ENCODE peak calls at places on chromosomes 16 and 17, in four cellular contexts. Y is heart right ventricle, Q is psoas muscle, X is upper lobe of right lung. L is an unnamed sample.
A peak's percentile ranks its signal among the peaks of the same experiment; 100 is the strongest.

GRCh38 chr17:34981538-34982241 is 1.4 kb downstream of the LIG3 start:
- DNase-seq in Q (no peak), X (no peak), Y (no peak), L (peak; percentile 5)

GRCh38 chr17:10614536-10615155 is 42.5 kb downstream of the MYH3 start:
- DNase-seq in Y (no peak), X (no peak), Q (peak; percentile 32), L (no peak)

GRCh38 chr16:3951861-3952332 is 71.4 kb upstream of the CREBBP start:
- DNase-seq in Q (no peak), Y (no peak), X (no peak), L (no peak)

GRCh38 chr17:79000396-79001189 is 9.0 kb downstream of the CANT1 start:
- DNase-seq in Y (no peak), X (no peak), Q (no peak), L (peak; percentile 64)

GRCh38 chr17:37110012-37110701 is 161.4 kb downstream of the AATF start:
- DNase-seq in Q (no peak), X (no peak), Y (no peak), L (no peak)

GRCh38 chr17:72683506-72684404 is 408.7 kb downstream of the SLC39A11 start:
- DNase-seq in Y (no peak), Q (peak; percentile 17), X (peak; percentile 74), L (no peak)

GRCh38 chr17:80265205-80266068 is 4.8 kb downstream of the RNF213 start:
- DNase-seq in Q (no peak), X (peak; percentile 71), Y (no peak), L (no peak)

GRCh38 chr16:75219838-75220237 is 1.1 kb downstream of the CTRB1 start:
- DNase-seq in X (no peak), Q (no peak), Y (no peak), L (no peak)

GRCh38 chr16:88995746-88996535 is 18.9 kb upstream of the CBFA2T3 start:
- DNase-seq in Y (no peak), Q (no peak), X (no peak), L (no peak)

GRCh38 chr17:58577696-58578095 is 63.3 kb upstream of the MTMR4 start:
- DNase-seq in Y (peak; percentile 23), X (peak; percentile 69), Q (peak; percentile 16), L (no peak)

GRCh38 chr17:62101519-62101918 is 36.4 kb upstream of the MED13 start:
- DNase-seq in Q (no peak), Y (no peak), X (no peak), L (no peak)

GRCh38 chr16:84829168-84829965 is 9.6 kb downstream of the CRISPLD2 start:
- DNase-seq in Y (no peak), X (no peak), Q (no peak), L (peak; percentile 95)

GRCh38 chr16:54503011-54503410 is 216.4 kb upstream of the IRX3 start:
- DNase-seq in Q (peak; percentile 18), Y (peak; percentile 71), X (no peak), L (no peak)

GRCh38 chr17:78617371-78618061 is 40.3 kb upstream of the DNAH17 start:
- DNase-seq in X (no peak), Y (no peak), Q (peak; percentile 29), L (no peak)

GRCh38 chr16:81445926-81446317 is 1.3 kb downstream of the CMIP start:
- DNase-seq in X (no peak), Y (no peak), Q (no peak), L (no peak)

GRCh38 chr17:61744804-61745203 is 118.5 kb downstream of the BRIP1 start:
- DNase-seq in Q (no peak), X (no peak), Y (no peak), L (no peak)

GRCh38 chr16:2777231-2777902 is at the start of gene ELOB:
- DNase-seq in X (peak; percentile 95), Q (peak; percentile 92), Y (peak; percentile 90), L (peak; percentile 93)

GRCh38 chr16:72493681-72494415 is 321.9 kb upstream of the PMFBP1 start:
- DNase-seq in X (no peak), Y (no peak), Q (no peak), L (no peak)

GRCh38 chr16:53087101-53087500 is 32.3 kb downstream of the CHD9 start:
- DNase-seq in Y (no peak), X (no peak), Q (no peak), L (no peak)

GRCh38 chr16:2517954-2518605 is 2.1 kb upstream of the AMDHD2 start:
- DNase-seq in Y (peak; percentile 8), Q (no peak), X (no peak), L (no peak)

GRCh38 chr17:32100971-32101631 is 41.2 kb upstream of the RHOT1 start:
- DNase-seq in X (no peak), Y (no peak), Q (no peak), L (no peak)

GRCh38 chr17:52106638-52107261 is 51.8 kb downstream of the CA10 start:
- DNase-seq in X (no peak), Y (no peak), Q (peak; percentile 18), L (no peak)

GRCh38 chr17:732788-733720 is 658 bp downstream of the TLCD3A start:
- DNase-seq in Q (peak; percentile 42), Y (peak; percentile 31), X (peak; percentile 77), L (peak; percentile 75)

GRCh38 chr17:77995146-77995852 is 36.8 kb downstream of the TNRC6C start:
- DNase-seq in Y (peak; percentile 62), X (no peak), Q (peak; percentile 47), L (no peak)

DNA sequence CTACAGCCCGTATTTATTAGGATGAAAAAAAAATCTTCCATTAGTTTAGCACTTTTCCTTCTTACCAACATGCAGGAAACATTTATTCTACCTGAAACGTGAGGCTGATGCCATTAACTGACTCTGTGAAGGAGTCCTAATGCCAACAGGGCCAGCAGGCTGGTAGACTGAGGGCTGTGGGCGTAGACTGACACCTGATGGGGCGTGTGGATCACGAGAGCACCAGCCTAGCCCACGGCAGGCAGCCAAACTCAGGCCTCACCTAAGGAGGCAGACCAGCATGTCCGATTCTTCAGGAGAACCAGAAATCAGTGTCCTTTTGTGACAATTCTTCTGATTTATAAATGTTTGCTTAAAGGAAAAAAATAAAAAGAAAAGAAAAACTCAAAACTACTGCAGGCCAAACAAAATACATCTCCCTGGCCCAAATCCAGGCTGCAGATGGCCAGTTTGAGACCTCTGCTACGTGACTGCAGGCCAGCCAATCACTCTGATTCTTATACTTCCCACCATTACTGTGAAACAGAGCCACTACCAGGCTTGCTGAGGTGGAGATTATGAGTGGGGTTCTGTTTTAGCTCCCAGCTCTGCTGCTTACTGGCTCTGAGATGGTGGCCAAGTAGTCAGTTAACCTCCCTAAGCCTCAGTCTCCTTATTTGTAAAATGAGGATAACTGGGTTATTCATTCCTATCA is 66.5 kb downstream of the GNAO1 start:
- DNase-seq in Y (no peak), Q (no peak), X (no peak), L (peak; percentile 72)
- H3K27ac ChIP-seq in Y (peak overlapping the region; percentile 16), Q (no peak overlapping the region), X (no peak overlapping the region), L (peak overlapping the region; percentile 82)

DNA sequence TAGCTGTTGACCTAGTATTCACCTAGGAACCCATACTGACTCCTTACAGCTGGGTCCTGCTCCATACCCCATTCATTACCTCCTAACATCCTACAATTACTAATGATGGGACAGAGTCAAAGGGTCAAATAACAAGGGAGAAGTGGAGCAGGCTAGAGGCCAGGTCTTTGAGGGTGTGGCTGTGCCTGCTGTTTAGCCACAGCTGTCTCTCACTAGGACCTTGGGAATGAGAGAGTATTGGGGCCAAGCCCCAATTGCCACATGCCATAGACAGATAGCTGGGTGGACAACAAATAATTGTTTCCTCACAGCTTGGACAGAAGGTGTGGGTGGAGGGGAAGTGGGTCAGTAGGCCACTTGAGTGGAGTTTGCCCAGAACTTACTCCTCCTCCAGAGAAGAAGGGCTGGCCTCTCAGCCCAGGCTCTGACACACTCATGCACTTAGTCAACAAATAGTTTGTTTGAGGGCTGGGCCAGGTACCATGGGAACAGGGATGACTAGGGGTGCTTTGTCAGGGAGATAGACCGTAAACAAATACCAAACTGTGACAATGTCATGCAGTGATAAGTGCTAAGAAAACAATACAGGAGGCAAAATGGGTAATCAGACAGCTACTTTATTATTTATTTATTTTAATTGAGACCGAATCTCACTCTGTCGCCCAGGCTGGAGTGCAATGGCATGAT is 10.2 kb upstream of the CENPT start:
- DNase-seq in X (peak; percentile 84), Q (peak; percentile 83), Y (peak; percentile 42), L (peak; percentile 91)
- H3K4me3 ChIP-seq in X (no peak overlapping the region), Q (no peak overlapping the region), Y (no peak overlapping the region), L (no peak overlapping the region)

DNA sequence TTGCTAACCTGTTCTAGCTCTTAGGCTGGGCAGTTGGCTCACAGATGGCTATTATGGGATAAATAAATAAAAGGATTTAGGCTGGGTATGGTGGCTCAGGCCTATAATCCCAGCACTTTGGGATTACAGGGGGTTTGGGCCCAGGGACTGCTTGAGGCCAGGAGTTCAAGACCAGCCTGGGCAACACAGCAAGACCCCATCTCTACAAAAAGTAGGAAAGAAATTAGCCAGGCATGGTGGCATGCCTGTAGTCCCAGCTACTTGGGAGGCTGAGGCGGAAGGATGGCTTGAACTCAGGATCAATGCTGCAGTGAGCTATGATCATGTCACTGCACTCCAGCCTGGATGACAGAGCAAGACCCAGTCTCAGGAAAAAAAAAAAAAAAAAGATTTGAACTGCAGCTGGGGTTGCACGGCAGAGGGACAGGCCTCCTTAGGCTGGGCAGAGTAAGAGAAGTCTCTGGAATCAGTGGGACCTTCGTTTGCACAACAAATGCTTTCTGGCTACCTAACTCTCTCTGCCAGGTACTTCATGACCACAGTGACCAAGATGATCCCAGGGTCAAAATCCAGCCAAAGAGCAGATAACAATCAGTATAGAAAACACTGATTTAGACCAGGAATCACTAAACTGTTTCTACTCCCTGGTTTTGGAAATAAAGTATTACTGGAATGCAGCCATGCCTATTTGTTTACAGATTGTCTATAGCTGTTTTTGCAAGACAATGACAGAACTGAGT is 6.8 kb downstream of the RUSF1 start:
- DNase-seq in Y (no peak), Q (no peak), X (no peak), L (no peak)
- H3K36me3 ChIP-seq in Y (peaks cover 11% of the 10 kb centered on the region), Q (peaks cover 67% of the 10 kb centered on the region), X (peaks cover 35% of the 10 kb centered on the region), L (peaks cover 18% of the 10 kb centered on the region)

DNA sequence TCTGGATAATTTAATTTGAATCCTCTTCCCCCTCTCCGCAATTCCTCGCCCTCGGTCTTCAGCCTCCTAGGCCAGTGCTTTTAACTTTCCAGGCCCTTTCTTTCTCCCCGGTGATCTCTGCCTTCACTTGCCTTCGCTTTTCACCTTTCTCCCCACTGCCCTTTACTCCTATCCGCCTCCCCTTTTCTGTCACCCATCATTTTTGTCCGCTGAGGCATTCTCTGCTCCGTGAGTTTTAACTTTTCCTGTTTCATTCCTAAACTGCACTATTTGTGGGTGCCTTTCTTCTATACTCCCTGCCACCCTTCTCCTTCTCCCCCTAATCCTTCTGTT is 729 bp downstream of the LONP2 start:
- DNase-seq in X (no peak), Q (no peak), Y (no peak), L (no peak)
- H3K27ac ChIP-seq in X (peak overlapping the region; percentile 91), Q (peak overlapping the region; percentile 88), Y (no peak overlapping the region), L (peak overlapping the region; percentile 87)

DNA sequence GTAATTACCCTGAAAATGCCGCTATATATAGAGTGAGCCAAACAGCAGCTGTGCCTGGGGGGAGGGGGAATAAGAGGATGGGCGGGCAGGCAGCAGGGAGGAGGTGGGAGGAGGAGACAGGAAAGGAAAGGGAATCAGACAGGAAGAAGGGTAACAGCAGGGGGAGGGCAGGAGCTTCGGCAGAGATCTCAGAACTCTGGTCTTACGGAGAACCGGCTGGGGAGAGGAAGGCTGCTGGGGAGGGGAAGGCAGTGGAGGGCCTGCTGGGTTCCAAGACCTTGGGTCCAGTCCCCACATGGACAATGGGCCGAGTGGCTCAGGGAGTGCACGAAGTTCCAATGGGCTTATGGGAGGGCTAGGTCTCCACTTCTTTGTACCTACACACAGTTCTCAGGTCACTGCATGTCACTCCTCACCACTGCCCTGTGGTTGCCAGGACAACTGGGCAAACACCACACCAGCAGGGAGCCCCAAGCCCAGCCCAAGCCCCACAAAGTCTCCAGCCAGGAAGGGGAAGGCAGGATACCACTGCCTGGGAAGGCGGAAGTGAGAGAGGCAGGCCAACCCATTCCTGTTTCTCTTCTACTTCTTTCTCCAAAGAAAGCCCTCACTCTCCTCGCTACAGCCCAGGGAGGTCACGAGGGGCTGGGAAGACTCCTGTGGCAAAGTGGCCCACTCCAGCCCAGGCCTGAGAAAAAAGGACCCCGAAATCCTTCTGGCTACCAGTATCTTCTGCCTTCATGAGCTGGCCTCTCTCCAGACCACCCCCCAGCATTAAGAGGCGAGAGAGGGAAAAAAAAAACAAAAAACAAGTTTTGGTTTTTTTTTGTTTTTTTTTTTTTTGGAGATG is 25.3 kb downstream of the G6PC3 start:
- DNase-seq in Y (peak; percentile 64), X (peak; percentile 73), Q (peak; percentile 68), L (peak; percentile 85)
- H3K4me3 ChIP-seq in Y (peak overlapping the region; percentile 36), X (peak overlapping the region; percentile 40), Q (peak overlapping the region; percentile 56), L (peak overlapping the region; percentile 16)